ENCODE peak calls at places on chromosomes 12 and 14, in eight cellular contexts. F, I, N, E, S, Z, R and P are unnamed samples.

GRCh38 chr12:4440187-4440941 is 5.3 kb downstream of the FGF6 start:
- DNase-seq in F (no peak), I (no peak), N (no peak), E (no peak), S (no peak), Z (no peak), R (no peak), P (no peak)

GRCh38 chr12:121793501-121793835 is at the start of gene RHOF:
- DNase-seq in F (no peak), I (no peak), N (no peak), E (no peak), S (no peak), Z (peak; percentile 36), R (no peak), P (peak; percentile 61)

GRCh38 chr12:14664434-14665023 is 31.9 kb downstream of the GUCY2C start:
- DNase-seq in F (peak; percentile 50), I (peak; percentile 24), N (peak; percentile 9), E (peak; percentile 43), S (peak; percentile 38), Z (no peak), R (peak; percentile 13), P (peak; percentile 39)

GRCh38 chr14:78788467-78789360 is 618.5 kb downstream of the NRXN3 start:
- DNase-seq in F (no peak), I (no peak), N (no peak), E (no peak), S (no peak), Z (no peak), R (no peak), P (no peak)

GRCh38 chr12:78802593-78802992 is 62.0 kb upstream of the SYT1 start:
- DNase-seq in F (peak; percentile 88), I (no peak), N (no peak), E (peak; percentile 61), S (no peak), Z (no peak), R (no peak), P (peak; percentile 35)

GRCh38 chr14:49634547-49635334 is at the start of gene DNAAF2:
- DNase-seq in F (peak; percentile 78), I (peak; percentile 60), N (peak; percentile 28), E (peak; percentile 73), S (peak; percentile 88), Z (peak; percentile 23), R (peak; percentile 61), P (peak; percentile 75)

GRCh38 chr12:128205145-128205544 is 61.8 kb upstream of the TMEM132C start:
- DNase-seq in F (no peak), I (no peak), N (no peak), E (no peak), S (no peak), Z (no peak), R (no peak), P (no peak)

GRCh38 chr12:87967871-87968270 is 61.3 kb downstream of the C12orf50 start:
- DNase-seq in F (peak; percentile 8), I (no peak), N (no peak), E (no peak), S (no peak), Z (no peak), R (peak; percentile 52), P (no peak)

GRCh38 chr12:49293056-49293956 is 1.6 kb upstream of the PRPH start:
- DNase-seq in F (no peak), I (no peak), N (no peak), E (no peak), S (peak; percentile 42), Z (no peak), R (no peak), P (peak; percentile 53)

GRCh38 chr12:120278137-120279069 is 12.9 kb upstream of the PXN start:
- DNase-seq in F (no peak), I (no peak), N (no peak), E (no peak), S (no peak), Z (no peak), R (no peak), P (no peak)

GRCh38 chr12:47270782-47271664 is 191.3 kb upstream of the AMIGO2 start:
- DNase-seq in F (peak; percentile 98), I (no peak), N (no peak), E (peak; percentile 88), S (no peak), Z (no peak), R (no peak), P (peak; percentile 66)

GRCh38 chr12:26195641-26196423 is 459 bp downstream of the SSPN start:
- DNase-seq in F (peak; percentile 58), I (no peak), N (no peak), E (peak; percentile 36), S (no peak), Z (no peak), R (no peak), P (peak; percentile 75)

GRCh38 chr12:48331389-48331788 is 19.3 kb downstream of the ZNF641 start:
- DNase-seq in F (no peak), I (no peak), N (no peak), E (no peak), S (no peak), Z (no peak), R (no peak), P (no peak)

GRCh38 chr12:116366456-116366776 is 88.9 kb upstream of the MED13L start:
- DNase-seq in F (peak; percentile 67), I (no peak), N (no peak), E (no peak), S (peak; percentile 97), Z (no peak), R (no peak), P (no peak)

GRCh38 chr14:52023518-52023917 is 34.2 kb downstream of the RTRAF start:
- DNase-seq in F (peak; percentile 88), I (no peak), N (no peak), E (peak; percentile 73), S (no peak), Z (no peak), R (no peak), P (peak; percentile 82)

GRCh38 chr14:78403278-78403815 is 233.2 kb downstream of the NRXN3 start:
- DNase-seq in F (peak; percentile 2), I (no peak), N (no peak), E (no peak), S (no peak), Z (no peak), R (no peak), P (no peak)

GRCh38 chr12:130433834-130434233 is 96.1 kb downstream of the PIWIL1 start:
- DNase-seq in F (no peak), I (no peak), N (no peak), E (no peak), S (no peak), Z (no peak), R (no peak), P (no peak)

GRCh38 chr12:95789126-95790024 is 1.2 kb downstream of the NTN4 start:
- DNase-seq in F (peak; percentile 56), I (no peak), N (no peak), E (no peak), S (no peak), Z (no peak), R (peak; percentile 38), P (no peak)

GRCh38 chr14:85752179-85752578 is 222.2 kb downstream of the FLRT2 start:
- DNase-seq in F (no peak), I (no peak), N (no peak), E (no peak), S (no peak), Z (no peak), R (no peak), P (no peak)

GRCh38 chr12:546920-547845 is 87.4 kb downstream of the B4GALNT3 start:
- DNase-seq in F (peak; percentile 58), I (peak; percentile 53), N (peak; percentile 42), E (peak; percentile 29), S (peak; percentile 8), Z (peak; percentile 93), R (no peak), P (peak; percentile 92)

GRCh38 chr12:52090291-52090690 is 10.8 kb downstream of the SMIM41 start:
- DNase-seq in F (no peak), I (no peak), N (no peak), E (no peak), S (no peak), Z (no peak), R (no peak), P (peak; percentile 1)

GRCh38 chr12:114046236-114046998 is 80.3 kb upstream of the RBM19 start:
- DNase-seq in F (no peak), I (no peak), N (no peak), E (no peak), S (no peak), Z (no peak), R (no peak), P (no peak)

GRCh38 chr12:97288526-97288925 is 174.1 kb upstream of the RMST start:
- DNase-seq in F (no peak), I (no peak), N (no peak), E (no peak), S (no peak), Z (no peak), R (no peak), P (no peak)

GRCh38 chr12:34607520-34608195 is 585.4 kb downstream of the ALG10 start:
- DNase-seq in F (no peak), I (no peak), N (no peak), E (no peak), S (no peak), Z (no peak), R (no peak), P (peak; percentile 1)

GRCh38 chr12:124270671-124271070 is 24.2 kb upstream of the RFLNA start:
- DNase-seq in F (no peak), I (no peak), N (no peak), E (no peak), S (no peak), Z (no peak), R (no peak), P (no peak)

GRCh38 chr12:14775652-14776020 is 27.6 kb downstream of the WBP11 start:
- DNase-seq in F (peak; percentile 42), I (no peak), N (no peak), E (peak; percentile 48), S (no peak), Z (no peak), R (no peak), P (peak; percentile 52)

GRCh38 chr14:35331605-35332516 is 39.7 kb downstream of the PSMA6 start:
- DNase-seq in F (peak; percentile 66), I (no peak), N (no peak), E (no peak), S (peak; percentile 84), Z (no peak), R (no peak), P (no peak)

GRCh38 chr12:94458882-94459772 is 540 bp downstream of the CEP83 start:
- DNase-seq in F (peak; percentile 55), I (no peak), N (no peak), E (peak; percentile 32), S (peak; percentile 36), Z (no peak), R (peak; percentile 28), P (no peak)

GRCh38 chr14:90722590-90722989 is 93.6 kb downstream of the TTC7B start:
- DNase-seq in F (no peak), I (no peak), N (no peak), E (no peak), S (no peak), Z (no peak), R (no peak), P (no peak)

GRCh38 chr12:50127546-50127945 is 15.5 kb downstream of the COX14 start:
- DNase-seq in F (no peak), I (no peak), N (no peak), E (no peak), S (peak; percentile 60), Z (no peak), R (no peak), P (no peak)

GRCh38 chr14:95686935-95687334 is 709 bp downstream of the TCL1B start:
- DNase-seq in F (no peak), I (no peak), N (no peak), E (no peak), S (no peak), Z (no peak), R (peak; percentile 88), P (no peak)

GRCh38 chr14:103819503-103820307 is 27.7 kb downstream of the PPP1R13B start:
- DNase-seq in F (no peak), I (no peak), N (no peak), E (no peak), S (peak; percentile 14), Z (peak; percentile 12), R (no peak), P (peak; percentile 71)

GRCh38 chr12:127311695-127312364 is 955.1 kb upstream of the TMEM132C start:
- DNase-seq in F (no peak), I (no peak), N (no peak), E (no peak), S (no peak), Z (no peak), R (no peak), P (no peak)

GRCh38 chr12:113250045-113250444 is 28.8 kb downstream of the TPCN1 start:
- DNase-seq in F (no peak), I (no peak), N (no peak), E (no peak), S (no peak), Z (no peak), R (no peak), P (no peak)